ENCODE peak calls at places on chromosomes 5 and 9, in seven cellular contexts. F is IMR-90, H is transverse colon, T is body of pancreas, V is heart left ventricle, Z is H1, Y is A549. L is an unnamed sample. For H3K4me1, the result is how much of the 10 kb centered on the place peaks cover.

GRCh38 chr5:10209004-10209403 is 40.7 kb downstream of the ATPSCKMT start:
- DNase-seq in F (no peak), H (no peak), T (no peak), V (no peak), Z (no peak), Y (no peak), L (no peak)

GRCh38 chr9:94783121-94783664 is 56.7 kb downstream of the AOPEP start:
- DNase-seq in F (peak), H (peak), T (peak), V (peak), Z (peak), Y (peak), L (peak)

GRCh38 chr9:81361311-81361710 is 328.0 kb downstream of the TLE1 start:
- DNase-seq in F (no peak), H (no peak), T (no peak), V (no peak), Z (no peak), Y (no peak), L (no peak)

GRCh38 chr9:92176068-92176799 is 61.0 kb upstream of the SPTLC1 start:
- DNase-seq in F (no peak), H (no peak), T (no peak), V (no peak), Z (no peak), Y (peak), L (no peak)

GRCh38 chr5:142078251-142078650 is 30.3 kb upstream of the NDFIP1 start:
- DNase-seq in F (no peak), H (no peak), T (no peak), V (no peak), Z (no peak), Y (no peak), L (no peak)

GRCh38 chr9:6646028-6646636 is 603 bp upstream of the GLDC start:
- DNase-seq in F (no peak), H (no peak), T (no peak), V (no peak), Z (no peak), Y (peak), L (no peak)

GRCh38 chr5:134139377-134139851 is 24.9 kb downstream of the TCF7 start:
- DNase-seq in F (no peak), H (no peak), T (peak), V (peak), Z (no peak), Y (no peak), L (peak)

GRCh38 chr9:113807173-113808061 is 68.7 kb upstream of the ZNF618 start:
- DNase-seq in F (peak), H (peak), T (peak), V (peak), Z (no peak), Y (peak), L (peak)

GRCh38 chr9:96136992-96137665 is 164.8 kb downstream of the HSD17B3 start:
- DNase-seq in F (peak), H (peak), T (peak), V (no peak), Z (no peak), Y (no peak), L (peak)

GRCh38 chr5:174067499-174067898 is 22.0 kb downstream of the NSG2 start:
- DNase-seq in F (no peak), H (no peak), T (no peak), V (no peak), Z (no peak), Y (no peak), L (no peak)

GRCh38 chr9:137463194-137463930 is 4.2 kb upstream of the NSMF start:
- DNase-seq in F (no peak), H (no peak), T (no peak), V (no peak), Z (no peak), Y (no peak), L (no peak)

GRCh38 chr5:169142264-169142970 is 158.5 kb downstream of the SLIT3 start:
- DNase-seq in F (no peak), H (peak), T (peak), V (peak), Z (no peak), Y (no peak), L (peak)

GRCh38 chr5:32504923-32505596 is 60.5 kb upstream of the ZFR start:
- DNase-seq in F (peak), H (peak), T (peak), V (peak), Z (no peak), Y (no peak), L (peak)
- H3K4me3 ChIP-seq in F (no peak), H (no peak), T (no peak), V (no peak), Z (no peak), Y (no peak), L (no peak)

DNA sequence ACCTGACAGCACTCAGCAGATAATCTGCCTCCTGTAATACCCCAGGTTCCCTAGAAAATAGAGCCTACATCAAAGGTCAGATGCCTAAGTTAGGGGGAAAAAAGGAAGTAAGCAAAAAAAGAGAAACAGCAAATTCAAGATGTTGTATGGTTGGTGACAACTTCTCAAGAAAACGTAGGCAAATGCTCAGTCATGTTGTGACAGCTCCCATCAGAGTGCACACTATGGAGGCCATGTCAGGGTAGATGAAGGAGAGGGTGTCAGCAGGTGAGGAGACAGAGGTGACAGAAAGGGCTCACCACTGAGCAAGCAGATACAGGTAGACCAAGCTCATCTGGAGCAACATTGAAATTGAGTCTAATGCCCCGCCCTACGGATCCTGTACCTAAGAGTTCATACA is 356.8 kb upstream of the BRINP1 start:
- DNase-seq in F (no peak), H (no peak), T (no peak), V (no peak), Z (no peak), Y (no peak), L (no peak)
- H3K4me1 ChIP-seq in F (under half), H (under half), T (under half), V (under half), Z (under half), Y (under half), L (under half)

DNA sequence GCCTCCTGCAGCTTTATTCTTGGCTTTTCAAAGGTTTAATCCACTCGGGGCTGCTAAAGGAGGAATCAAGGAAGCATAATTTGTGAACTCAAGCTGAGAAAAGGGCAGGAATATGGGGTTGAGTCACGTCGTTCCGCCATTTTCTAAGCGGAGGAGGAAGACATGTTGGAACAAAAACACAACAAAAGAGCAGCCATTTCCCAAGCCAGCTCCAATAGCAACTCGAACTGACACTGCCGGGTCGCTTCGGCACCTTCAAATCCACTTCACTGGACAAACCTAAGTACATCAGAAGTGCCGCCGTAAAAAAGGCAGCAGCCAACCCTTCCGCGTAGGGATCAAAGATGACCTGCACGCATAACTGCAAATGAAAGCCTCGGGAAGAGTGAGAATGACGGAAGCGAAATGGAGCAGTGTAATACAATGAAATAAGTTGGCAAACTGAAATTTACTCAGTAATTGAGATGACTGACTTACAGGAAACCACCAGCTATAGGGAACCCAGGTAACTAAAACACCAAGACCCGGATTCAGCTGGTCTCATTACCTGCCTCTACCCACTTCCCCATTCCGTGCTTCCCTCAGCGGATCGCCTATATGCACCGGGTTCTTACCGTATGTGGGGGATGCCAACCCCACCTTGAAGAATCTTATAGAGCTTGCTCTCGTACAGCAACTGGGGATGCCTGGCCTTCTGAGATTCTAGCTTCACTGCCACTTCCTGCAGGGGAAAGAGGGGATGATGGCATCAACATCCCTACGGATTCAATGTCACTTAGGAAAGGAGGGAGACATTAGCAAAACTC is 1.6 kb downstream of the CSNK1A1 start:
- DNase-seq in F (peak), H (peak), T (peak), V (no peak), Z (no peak), Y (peak), L (peak)
- TF ChIP-seq POLR2A in F (no peak), H (peak), T (no peak), V (no peak), Z (no peak), Y (no peak), L (no peak)

GRCh38 chr5:103218164-103218563 is 40.4 kb upstream of the MACIR start:
- DNase-seq in F (peak), H (no peak), T (no peak), V (no peak), Z (no peak), Y (peak), L (no peak)
- H3K4me3 ChIP-seq in F (no peak), H (no peak), T (no peak), V (no peak), Z (no peak), Y (no peak), L (no peak)

GRCh38 chr5:122908662-122909061 is 63.2 kb downstream of the SNX24 start:
- DNase-seq in F (no peak), H (no peak), T (no peak), V (no peak), Z (no peak), Y (peak), L (no peak)
- H3K4me1 ChIP-seq in F (under half), H (under half), T (under half), V (under half), Z (under half), Y (under half), L (under half)

GRCh38 chr5:43008369-43009158 is 31.6 kb downstream of the ANXA2R start:
- DNase-seq in F (peak), H (peak), T (peak), V (peak), Z (no peak), Y (peak), L (peak)
- TF ChIP-seq POLR2A in F (no peak), H (peak), T (no peak), V (no peak), Z (no peak), Y (peak), L (no peak)